ENCODE peak calls at places on chromosomes 2 and 18, in ten cellular contexts. S is HCEC 1CT; M is transverse colon; B is psoas muscle; I is cardiac muscle cell; E is dorsolateral prefrontal cortex; T is stimulated activated CD8-positive, alpha-beta memory T cell treated with anti-CD3 and anti-CD28 coated beads, Interleukin-2, amount 100 ng/mL, for 48 hours; V is globus pallidus; D is T1000; Y is tibial nerve. F is an unnamed sample.

GRCh38 chr2:145206882-145207281 is 687.0 kb upstream of the ZEB2 start:
- DNase-seq in B (no peak), D (no peak), T (no peak), V (no peak), S (no peak), M (no peak), I (no peak), E (no peak), Y (no peak), F (no peak)

GRCh38 chr2:11852526-11853196 is 106.2 kb downstream of the LPIN1 start:
- DNase-seq in Y (no peak), V (no peak), T (no peak), S (no peak), E (no peak), D (no peak), M (no peak), B (no peak), I (no peak), F (peak)

GRCh38 chr2:187349328-187349944 is 98.6 kb downstream of the CALCRL start:
- DNase-seq in I (no peak), M (no peak), B (no peak), E (no peak), Y (no peak), D (no peak), S (peak), V (no peak), T (no peak), F (no peak)

GRCh38 chr2:150097891-150098595 is 389.4 kb downstream of the RND3 start:
- DNase-seq in D (no peak), I (no peak), T (no peak), V (no peak), S (peak), E (no peak), M (no peak), B (no peak), Y (no peak), F (no peak)

GRCh38 chr18:25169701-25170100 is 182.3 kb downstream of the ZNF521 start:
- DNase-seq in M (no peak), Y (no peak), S (peak), B (no peak), T (no peak), V (no peak), D (no peak), E (no peak), I (no peak), F (no peak)

GRCh38 chr2:140929866-140930265 is 1201.0 kb downstream of the LRP1B start:
- DNase-seq in Y (no peak), B (no peak), M (no peak), T (no peak), D (peak), V (peak), S (no peak), E (no peak), I (no peak), F (no peak)

GRCh38 chr18:34976084-34976483 is 65.1 kb upstream of the MAPRE2 start:
- DNase-seq in E (no peak), T (no peak), B (no peak), Y (no peak), M (no peak), I (no peak), D (no peak), S (no peak), V (no peak), F (no peak)

GRCh38 chr2:64462940-64463339 is 9.0 kb downstream of the LGALSL start:
- DNase-seq in B (no peak), Y (no peak), S (peak), D (no peak), I (no peak), E (no peak), M (no peak), T (no peak), V (no peak), F (no peak)

GRCh38 chr2:221629478-221629877 is 57.4 kb upstream of the EPHA4 start:
- DNase-seq in V (no peak), T (no peak), Y (no peak), I (no peak), M (no peak), E (no peak), B (no peak), S (peak), D (no peak), F (no peak)

GRCh38 chr2:860259-860855 is 90.3 kb upstream of the SNTG2 start:
- DNase-seq in S (no peak), V (no peak), B (no peak), D (no peak), I (no peak), E (no peak), M (no peak), Y (no peak), T (no peak), F (no peak)

GRCh38 chr2:236086971-236087465 is 81.2 kb downstream of the GBX2 start:
- DNase-seq in D (no peak), B (no peak), T (no peak), M (no peak), Y (no peak), V (no peak), E (no peak), I (no peak), S (no peak), F (no peak)

GRCh38 chr2:239824051-239824694 is 201.0 kb downstream of the NDUFA10 start:
- DNase-seq in V (no peak), D (no peak), M (no peak), Y (no peak), T (no peak), S (no peak), I (no peak), B (no peak), E (no peak), F (peak)

GRCh38 chr2:107936427-107937359 is 49.6 kb upstream of the SLC5A7 start:
- DNase-seq in E (no peak), D (no peak), Y (no peak), M (no peak), T (no peak), S (no peak), V (peak), B (no peak), I (peak), F (no peak)